ENCODE peak calls at places on chromosomes 5 and 9, in six cellular contexts. B, C, F, W, N and V are unnamed samples.

GRCh38 chr9:109232449-109232848 is 65.4 kb upstream of the FRRS1L start:
- DNase-seq in W (no peak), F (peak; percentile 15), N (no peak), C (no peak), B (peak; percentile 61), V (peak; percentile 91)

GRCh38 chr5:60649288-60649917 is 50.6 kb downstream of the DEPDC1B start:
- DNase-seq in C (no peak), N (no peak), F (peak; percentile 59), W (peak; percentile 45), B (peak; percentile 73), V (peak; percentile 66)

GRCh38 chr5:78472469-78473106 is 112.2 kb downstream of the SCAMP1 start:
- DNase-seq in N (no peak), C (no peak), F (peak; percentile 62), B (no peak), W (no peak), V (peak; percentile 60)

GRCh38 chr5:140591747-140592372 is 27.2 kb downstream of the SLC35A4 start:
- DNase-seq in C (no peak), W (no peak), F (no peak), N (no peak), B (peak; percentile 20), V (peak; percentile 79)

GRCh38 chr5:20974423-20974822 is 986.4 kb upstream of the CDH18 start:
- DNase-seq in N (no peak), F (peak; percentile 63), W (peak; percentile 74), B (peak; percentile 73), C (no peak), V (no peak)

GRCh38 chr5:4674176-4674575 is 466.0 kb upstream of the ADAMTS16 start:
- DNase-seq in C (no peak), W (no peak), F (no peak), B (no peak), N (no peak), V (no peak)

GRCh38 chr9:89850633-89851325 is 246.0 kb downstream of the GADD45G start:
- DNase-seq in W (no peak), C (no peak), N (no peak), B (peak; percentile 18), F (peak; percentile 66), V (peak; percentile 91)

GRCh38 chr9:76223749-76224340 is 170.4 kb downstream of the RFK start:
- DNase-seq in W (no peak), C (no peak), B (no peak), F (peak; percentile 79), N (no peak), V (peak; percentile 6)

GRCh38 chr5:61052870-61053269 is 107.9 kb downstream of the NDUFAF2 start:
- DNase-seq in C (no peak), F (peak; percentile 84), W (peak; percentile 74), B (peak; percentile 92), N (no peak), V (peak; percentile 86)

GRCh38 chr9:14343948-14344547 is 30.1 kb upstream of the NFIB start:
- DNase-seq in W (no peak), F (no peak), N (peak; percentile 76), B (no peak), C (no peak), V (no peak)

GRCh38 chr5:96875805-96876291 is 452 bp upstream of the ERAP2 start:
- DNase-seq in W (peak; percentile 77), C (no peak), B (no peak), F (no peak), N (no peak), V (peak; percentile 40)

GRCh38 chr9:124849801-124850200 is 3.5 kb upstream of the WDR38 start:
- DNase-seq in N (no peak), C (no peak), F (peak; percentile 79), W (no peak), B (no peak), V (peak; percentile 39)

GRCh38 chr5:16800477-16800876 is 135.6 kb downstream of the MYO10 start:
- DNase-seq in C (no peak), B (no peak), F (no peak), N (peak; percentile 15), W (no peak), V (no peak)

GRCh38 chr5:41835625-41836024 is 34.6 kb downstream of the OXCT1 start:
- DNase-seq in F (peak; percentile 84), N (peak; percentile 36), C (no peak), B (peak; percentile 81), W (peak; percentile 57), V (peak; percentile 95)

GRCh38 chr5:10018670-10019069 is 231.0 kb downstream of the ATPSCKMT start:
- DNase-seq in B (peak; percentile 90), N (no peak), F (peak; percentile 91), W (peak; percentile 23), C (no peak), V (peak; percentile 90)

GRCh38 chr9:114274217-114274616 is 48.7 kb upstream of the ORM1 start:
- DNase-seq in C (no peak), N (no peak), F (no peak), B (no peak), W (no peak), V (no peak)

GRCh38 chr9:2066312-2067273 is 51.4 kb downstream of the SMARCA2 start:
- DNase-seq in N (peak; percentile 54), B (no peak), F (peak; percentile 13), C (no peak), W (peak; percentile 87), V (peak; percentile 67)

GRCh38 chr5:3222924-3223323 is 372.7 kb upstream of the IRX1 start:
- DNase-seq in W (no peak), F (no peak), N (no peak), C (no peak), B (no peak), V (no peak)

DNA sequence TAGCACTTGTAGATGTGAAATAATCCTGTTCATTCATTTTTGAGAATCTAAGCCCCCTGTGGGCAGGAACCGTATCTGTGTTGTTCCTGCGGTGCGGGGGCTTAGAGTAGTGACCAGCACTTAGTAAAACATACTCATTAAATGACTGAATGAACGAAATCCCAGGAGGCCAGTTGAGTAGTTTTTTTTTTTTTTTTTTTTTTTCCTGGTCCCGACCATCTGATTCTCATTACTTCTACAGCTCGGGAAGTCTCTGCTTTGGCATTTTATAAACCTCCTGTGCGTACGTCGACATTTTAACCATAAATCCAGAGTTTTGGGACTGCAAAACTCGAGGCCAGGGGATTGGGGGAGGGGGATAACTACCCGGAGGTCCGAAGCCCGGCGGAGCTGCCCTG is 31.5 kb upstream of the SPRY4 start:
- DNase-seq in C (no peak), W (no peak), B (no peak), N (no peak), F (peak; percentile 83), V (peak; percentile 92)
- H3K9ac ChIP-seq in C (no peak overlapping the region), W (peak overlapping the region; percentile 61), B (peak overlapping the region; percentile 79), N (no peak overlapping the region), F (peak overlapping the region; percentile 96), V (peak overlapping the region; percentile 96)

GRCh38 chr9:91180930-91181268 is 180.8 kb downstream of the AUH start:
- DNase-seq in B (no peak), F (no peak), W (no peak), N (no peak), C (no peak), V (no peak)

GRCh38 chr9:91180240-91180929 is 181.3 kb downstream of the AUH start:
- DNase-seq in C (no peak), W (no peak), N (no peak), B (no peak), F (no peak), V (no peak)

GRCh38 chr9:91177661-91178280 is 183.9 kb downstream of the AUH start:
- DNase-seq in C (no peak), F (peak; percentile 66), B (peak; percentile 74), N (no peak), W (no peak), V (peak; percentile 38)

GRCh38 chr9:91178281-91179236 is 183.2 kb downstream of the AUH start:
- DNase-seq in C (no peak), W (no peak), B (no peak), N (no peak), F (no peak), V (no peak)

DNA sequence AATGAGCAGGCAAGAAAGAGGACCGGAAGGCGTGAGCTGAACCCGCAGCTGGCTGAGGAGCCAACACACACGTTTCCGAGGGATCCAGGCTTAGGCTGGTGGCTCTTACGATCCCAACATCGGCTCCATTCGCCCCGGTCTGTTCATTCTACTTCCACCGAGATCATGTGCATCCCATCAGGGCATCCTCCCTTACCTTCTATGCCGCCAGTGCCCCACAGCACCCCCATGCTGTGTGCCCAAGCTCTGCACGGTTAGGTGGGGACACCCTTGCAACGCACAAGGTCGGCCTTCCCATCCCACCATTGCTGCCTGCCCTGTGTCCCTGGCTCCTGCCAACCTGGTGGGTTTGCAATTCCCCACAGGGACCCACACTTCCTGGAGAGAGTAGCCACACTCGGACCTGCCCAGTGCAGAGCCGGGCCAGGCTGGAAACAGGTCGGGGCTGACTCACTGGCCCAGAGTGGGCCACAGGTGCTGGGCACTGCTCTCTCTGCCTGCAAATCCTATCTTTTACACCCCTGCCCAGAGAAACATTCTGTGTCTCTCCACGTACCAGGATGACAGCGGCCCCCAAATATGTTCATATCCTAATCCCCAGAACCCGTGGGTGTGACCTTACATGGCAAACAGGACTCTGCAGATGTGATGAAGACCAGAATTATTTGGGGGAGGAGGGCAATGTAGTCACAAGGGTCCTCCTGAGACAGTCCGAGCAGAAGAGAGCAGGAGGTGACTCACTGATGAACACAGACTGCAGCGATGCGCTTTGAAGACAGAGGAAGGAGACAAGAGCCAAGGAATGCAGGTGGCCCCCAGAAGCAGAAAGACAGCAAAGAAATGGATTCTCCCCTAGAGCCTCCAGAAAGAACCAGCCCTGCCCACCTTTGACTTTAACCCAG is 182.2 kb downstream of the AUH start:
- DNase-seq in B (peak; percentile 63), C (no peak), W (no peak), N (no peak), F (peak; percentile 66), V (peak; percentile 76)
- H3K4me1 ChIP-seq in B (peaks cover 33% of the 10 kb centered on the region), C (no peaks in the 10 kb centered on the region), W (no peaks in the 10 kb centered on the region), N (no peaks in the 10 kb centered on the region), F (peaks cover 11% of the 10 kb centered on the region), V (peaks cover 7% of the 10 kb centered on the region)

DNA sequence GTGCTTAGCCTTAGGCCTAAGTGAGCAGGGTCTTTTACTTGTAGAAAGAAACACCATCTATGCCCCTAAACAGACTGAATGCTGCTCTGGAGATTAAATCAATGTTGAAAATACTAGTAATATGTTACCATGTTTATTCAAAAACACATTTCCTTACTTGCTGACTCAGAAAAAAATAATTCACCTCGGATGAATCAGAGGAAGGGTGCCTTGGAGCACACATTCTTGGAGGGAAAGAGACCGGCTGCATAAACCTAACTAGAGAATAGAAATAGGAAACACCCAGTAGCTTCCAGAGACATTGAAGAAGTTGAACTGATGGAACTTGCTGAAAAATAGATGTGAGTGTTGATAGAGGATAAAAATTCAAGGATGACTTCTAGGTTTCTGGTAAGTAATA is 77.0 kb upstream of the MINAR2 start:
- DNase-seq in F (peak; percentile 77), N (no peak), W (peak; percentile 2), B (peak; percentile 61), C (no peak), V (peak; percentile 14)
- H3K9ac ChIP-seq in F (no peak overlapping the region), N (no peak overlapping the region), W (no peak overlapping the region), B (peak overlapping the region; percentile 15), C (no peak overlapping the region), V (no peak overlapping the region)

DNA sequence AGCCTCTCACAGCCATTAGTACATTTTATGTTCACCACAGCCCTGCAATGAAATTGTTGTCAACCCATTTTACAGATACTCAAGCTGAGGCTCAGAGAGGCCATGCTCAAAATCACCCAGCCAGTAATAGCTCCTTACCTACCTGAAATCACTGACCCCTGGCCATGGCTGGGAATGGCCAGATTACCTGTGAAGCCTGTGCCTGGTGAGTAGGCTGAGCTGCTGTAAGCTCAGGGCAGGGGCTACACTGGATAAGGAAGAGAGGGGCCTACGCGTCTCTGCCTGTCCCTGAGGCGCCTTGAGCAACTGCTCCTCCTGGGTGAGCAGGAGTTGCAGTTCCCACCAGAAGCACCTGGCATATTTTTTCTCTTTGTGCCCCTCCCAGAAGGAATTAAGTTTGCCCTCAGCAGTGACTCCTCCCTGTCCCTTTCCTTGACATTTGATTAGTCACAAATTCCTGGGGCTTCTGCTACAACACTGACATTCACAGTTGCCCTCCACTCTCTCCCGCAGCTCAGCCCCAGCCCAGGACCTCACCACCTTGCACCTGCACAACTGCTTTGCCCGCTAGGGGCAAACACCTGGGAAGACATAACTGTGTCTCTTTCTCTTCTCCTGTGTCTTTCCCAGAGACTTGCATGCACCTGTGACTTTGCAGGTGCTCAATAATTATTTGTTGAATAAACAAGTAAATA is 5.7 kb downstream of the CLTB start:
- DNase-seq in W (peak; percentile 17), F (no peak), C (no peak), N (no peak), B (peak; percentile 78), V (no peak)
- H3K4me1 ChIP-seq in W (no peaks in the 10 kb centered on the region), F (peaks cover 15% of the 10 kb centered on the region), C (no peaks in the 10 kb centered on the region), N (peaks cover 5% of the 10 kb centered on the region), B (peaks cover 58% of the 10 kb centered on the region), V (peaks cover 41% of the 10 kb centered on the region)